ENCODE peak calls at places on chromosomes 6 and 20, in six cellular contexts. M is CD8-positive, alpha-beta T cell; W is GM23338; R is AG04450; L is PC-3; I is astrocyte of the cerebellum. X is an unnamed sample.

GRCh38 chr6:105278035-105278434 is 98.2 kb upstream of the POPDC3 start:
- DNase-seq in M (no peak), W (no peak), R (no peak), L (no peak), I (no peak), X (no peak)

GRCh38 chr20:1301031-1301529 is 27.9 kb downstream of the SDCBP2 start:
- DNase-seq in M (peak; percentile 67), W (peak; percentile 33), R (no peak), L (peak; percentile 74), I (peak; percentile 20), X (no peak)

GRCh38 chr20:41631826-41632225 is 13.6 kb upstream of the CHD6 start:
- DNase-seq in M (no peak), W (no peak), R (no peak), L (no peak), I (peak; percentile 63), X (no peak)

GRCh38 chr6:86107985-86108384 is 465.3 kb upstream of the SYNCRIP start:
- DNase-seq in M (no peak), W (no peak), R (no peak), L (no peak), I (no peak), X (no peak)

GRCh38 chr20:59735917-59736316 is 131.6 kb downstream of the PHACTR3 start:
- DNase-seq in M (no peak), W (no peak), R (no peak), L (no peak), I (no peak), X (no peak)

GRCh38 chr6:29747688-29748250 is 24.5 kb downstream of the HLA-F start:
- DNase-seq in M (no peak), W (peak; percentile 20), R (no peak), L (no peak), I (no peak), X (no peak)

GRCh38 chr6:21971540-21971939 is 325.3 kb downstream of the PRL start:
- DNase-seq in M (no peak), W (no peak), R (no peak), L (peak; percentile 27), I (no peak), X (no peak)

GRCh38 chr20:59159822-59160740 is 3.5 kb upstream of the ZNF831 start:
- DNase-seq in M (no peak), W (no peak), R (no peak), L (no peak), I (no peak), X (no peak)

GRCh38 chr6:74870403-74870802 is 335.4 kb downstream of the COL12A1 start:
- DNase-seq in M (no peak), W (peak; percentile 57), R (no peak), L (peak; percentile 10), I (no peak), X (no peak)

DNA sequence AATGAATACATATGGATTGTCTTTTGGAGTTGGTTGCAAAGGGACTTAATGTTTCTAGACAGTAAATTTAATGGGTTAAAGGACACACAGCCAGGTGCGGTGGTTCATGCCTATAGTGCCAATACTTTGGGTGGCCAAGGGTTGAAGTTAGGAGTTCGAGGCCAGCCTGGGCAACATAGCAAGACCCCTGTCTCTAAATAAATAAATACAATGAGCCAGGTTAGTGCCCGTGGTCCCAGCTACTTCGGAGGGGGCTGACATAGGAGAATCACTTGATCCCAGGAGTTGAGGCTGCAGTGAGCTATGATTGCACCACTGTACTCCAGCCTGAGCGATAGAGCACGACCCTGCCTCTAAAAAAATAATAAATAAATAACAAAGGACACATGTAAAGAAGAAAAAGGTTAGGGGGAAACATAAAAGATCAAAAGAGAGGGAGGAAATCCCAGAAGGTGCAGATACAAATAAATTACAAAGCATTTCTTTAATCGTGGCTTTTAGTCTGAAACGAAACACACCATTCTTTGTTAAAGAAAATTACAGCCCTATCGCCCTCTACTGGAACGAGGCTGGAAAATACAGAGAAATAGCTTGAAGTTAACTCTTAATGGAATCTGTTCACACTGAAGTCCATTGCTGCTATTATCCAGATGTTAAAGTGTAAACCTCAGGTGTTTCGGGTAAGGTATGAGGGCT is 42.6 kb upstream of the SCML4 start:
- DNase-seq in M (peak; percentile 32), W (peak; percentile 77), R (no peak), L (peak; percentile 42), I (no peak), X (no peak)
- TF ChIP-seq CTCF in M (peak; percentile 82), W (peak; percentile 72), R (peak; percentile 57), L (peak; percentile 65), I (peak; percentile 52), X (peak; percentile 49)

GRCh38 chr20:290081-290831 is at the start of gene C20orf96:
- DNase-seq in M (peak; percentile 85), W (peak; percentile 96), R (peak; percentile 78), L (peak; percentile 97), I (peak; percentile 88), X (peak; percentile 86)

GRCh38 chr20:286508-286907 is 4.0 kb downstream of the C20orf96 start:
- DNase-seq in M (no peak), W (no peak), R (no peak), L (peak; percentile 73), I (no peak), X (no peak)

GRCh38 chr20:294602-295001 is 2.8 kb upstream of the ZCCHC3 start:
- DNase-seq in M (no peak), W (no peak), R (no peak), L (no peak), I (no peak), X (no peak)

GRCh38 chr20:288956-289692 is 1.4 kb downstream of the C20orf96 start:
- DNase-seq in M (no peak), W (no peak), R (no peak), L (peak; percentile 23), I (no peak), X (no peak)

GRCh38 chr20:289693-290080 is 863 bp downstream of the C20orf96 start:
- DNase-seq in M (no peak), W (no peak), R (no peak), L (peak; percentile 23), I (no peak), X (no peak)
- H3K4me3 ChIP-seq in M (peak overlapping the region; percentile 73), W (peak overlapping the region; percentile 94), R (peak overlapping the region; percentile 96), L (peak overlapping the region; percentile 84), I (peak overlapping the region; percentile 86), X (peak overlapping the region; percentile 85)

GRCh38 chr6:170483413-170483812 is 69.7 kb downstream of the PSMB1 start:
- DNase-seq in M (no peak), W (no peak), R (no peak), L (no peak), I (no peak), X (no peak)
- TF ChIP-seq CTCF in M (no peak), W (no peak), R (no peak), L (no peak), I (no peak), X (no peak)

DNA sequence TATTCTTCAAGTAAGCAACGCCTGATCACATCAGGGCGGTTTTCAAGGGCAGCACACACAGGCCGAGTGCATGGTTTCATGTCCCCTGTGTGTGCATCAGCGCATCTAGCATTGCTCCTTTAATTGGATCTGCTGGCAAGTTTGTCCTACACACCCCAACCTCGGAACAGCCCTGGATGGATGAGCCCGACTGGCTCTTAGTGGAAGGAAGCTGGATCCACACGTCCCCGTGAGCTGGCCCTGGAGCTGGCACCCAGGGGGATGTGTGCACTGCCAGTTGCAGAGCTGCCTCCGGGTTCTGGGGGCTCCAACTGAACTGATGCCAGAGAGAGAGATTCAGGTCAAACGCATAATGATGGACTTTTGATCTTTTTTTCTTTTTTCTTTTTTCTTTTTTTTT is 39.2 kb upstream of the QKI start:
- DNase-seq in M (no peak), W (no peak), R (no peak), L (no peak), I (no peak), X (no peak)
- H3K4me3 ChIP-seq in M (no peak overlapping the region), W (no peak overlapping the region), R (no peak overlapping the region), L (no peak overlapping the region), I (no peak overlapping the region), X (no peak overlapping the region)

DNA sequence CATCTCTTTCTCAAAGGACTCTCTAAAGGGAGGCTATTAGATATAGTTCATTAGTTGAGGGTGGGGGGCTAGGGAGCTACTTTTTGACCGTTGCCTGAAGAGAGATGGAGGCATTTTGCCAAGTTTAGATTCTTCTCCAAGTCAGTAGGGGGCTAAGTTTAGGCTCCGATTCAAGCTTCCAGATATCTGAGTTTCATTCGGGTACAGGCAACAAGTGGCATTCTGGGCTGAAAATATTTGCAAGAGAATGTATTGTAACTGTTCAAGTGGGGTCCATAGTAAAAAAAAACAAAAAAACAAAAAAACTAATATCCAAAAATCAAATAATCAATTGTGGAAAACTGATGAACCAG is 43.4 kb upstream of the PIM1 start:
- DNase-seq in M (no peak), W (no peak), R (no peak), L (no peak), I (no peak), X (no peak)
- TF ChIP-seq CTCF in M (no peak), W (no peak), R (no peak), L (no peak), I (peak; percentile 28), X (no peak)